ENCODE peak calls at places on chromosomes 16 and 17, in eight cellular contexts. Z, F, I, H, X, Q, D and V are unnamed samples.

GRCh38 chr17:16214190-16215001 is 938 bp downstream of the NCOR1 start:
- DNase-seq in F (no peak), H (peak), Q (no peak), Z (no peak), X (no peak), I (no peak), D (peak), V (no peak)

GRCh38 chr17:30475206-30475605 is 2.0 kb upstream of the GOSR1 start:
- DNase-seq in D (no peak), H (no peak), Z (no peak), F (no peak), X (no peak), Q (no peak), I (no peak), V (no peak)

GRCh38 chr17:81601525-81602120 is 35.3 kb downstream of the NPLOC4 start:
- DNase-seq in Q (peak), D (peak), H (peak), Z (no peak), X (no peak), F (peak), I (peak), V (no peak)

GRCh38 chr17:19384723-19385391 is 2.1 kb downstream of the MFAP4 start:
- DNase-seq in X (peak), Z (no peak), I (no peak), D (peak), H (no peak), Q (peak), F (peak), V (no peak)

GRCh38 chr16:11131706-11132105 is 124.3 kb downstream of the SOCS1 start:
- DNase-seq in X (no peak), I (no peak), Z (no peak), H (no peak), D (no peak), F (no peak), Q (no peak), V (no peak)

GRCh38 chr17:917391-917811 is 62.2 kb downstream of the NXN start:
- DNase-seq in X (no peak), I (no peak), Q (no peak), F (no peak), H (no peak), D (peak), Z (no peak), V (no peak)

GRCh38 chr17:60102632-60103047 is 23.9 kb upstream of the HEATR6 start:
- DNase-seq in I (no peak), H (no peak), Z (peak), F (peak), D (peak), Q (peak), X (no peak), V (no peak)

GRCh38 chr17:76155988-76156661 is 15.1 kb upstream of the FOXJ1 start:
- DNase-seq in Z (no peak), Q (no peak), D (no peak), I (no peak), H (no peak), F (no peak), X (no peak), V (no peak)

GRCh38 chr17:79627184-79627765 is 16.4 kb upstream of the RBFOX3 start:
- DNase-seq in H (no peak), I (no peak), F (no peak), D (no peak), Z (no peak), Q (no peak), X (no peak), V (peak)

GRCh38 chr17:74042241-74042640 is 161.2 kb upstream of the RPL38 start:
- DNase-seq in F (no peak), D (no peak), I (no peak), H (no peak), Z (no peak), X (no peak), Q (no peak), V (no peak)

GRCh38 chr16:74896389-74897370 is 88.2 kb downstream of the WDR59 start:
- DNase-seq in F (peak), D (peak), X (peak), Z (no peak), I (peak), H (no peak), Q (peak), V (no peak)

GRCh38 chr17:52026075-52026474 is 132.4 kb downstream of the CA10 start:
- DNase-seq in D (peak), I (no peak), X (no peak), H (no peak), Q (no peak), F (no peak), Z (no peak), V (no peak)

GRCh38 chr16:35185366-35186044 is 1726.1 kb downstream of the TP53TG3F start:
- DNase-seq in Q (no peak), H (no peak), Z (no peak), X (no peak), I (no peak), F (no peak), D (no peak), V (no peak)

GRCh38 chr17:28570716-28571254 is 539 bp downstream of the PIGS start:
- DNase-seq in H (peak), Q (no peak), D (no peak), Z (peak), I (no peak), F (no peak), X (no peak), V (peak)

GRCh38 chr16:397135-397661 is at the start of gene NME4:
- DNase-seq in X (no peak), I (no peak), Q (no peak), Z (no peak), F (no peak), D (no peak), H (peak), V (peak)

GRCh38 chr17:36888236-36888957 is 48.9 kb upstream of the LHX1 start:
- DNase-seq in H (no peak), D (no peak), X (no peak), Z (no peak), Q (no peak), I (no peak), F (no peak), V (peak)

GRCh38 chr17:59504821-59505220 is 60.6 kb upstream of the DHX40 start:
- DNase-seq in Q (no peak), F (no peak), H (no peak), I (no peak), Z (no peak), X (no peak), D (no peak), V (no peak)

GRCh38 chr16:31043898-31044481 is 10.6 kb downstream of the STX4 start:
- DNase-seq in Q (no peak), D (no peak), H (peak), X (no peak), I (no peak), F (no peak), Z (no peak), V (no peak)

GRCh38 chr16:15518412-15519351 is 84.3 kb downstream of the BMERB1 start:
- DNase-seq in D (peak), I (no peak), F (peak), X (peak), Z (no peak), H (no peak), Q (peak), V (no peak)

GRCh38 chr17:79952265-79952877 is 83.3 kb downstream of the TBC1D16 start:
- DNase-seq in Q (no peak), Z (no peak), F (no peak), I (no peak), D (no peak), X (no peak), H (no peak), V (peak)

GRCh38 chr17:65268832-65269231 is 131.7 kb downstream of the RGS9 start:
- DNase-seq in F (peak), D (peak), I (no peak), X (no peak), Z (no peak), H (no peak), Q (peak), V (no peak)

GRCh38 chr16:69166946-69167930 is 19.7 kb upstream of the SNTB2 start:
- DNase-seq in I (no peak), Z (no peak), D (no peak), F (no peak), Q (peak), X (no peak), H (no peak), V (no peak)

GRCh38 chr16:15034266-15035162 is 21.4 kb downstream of the NTAN1 start:
- DNase-seq in D (peak), H (no peak), I (no peak), F (no peak), X (no peak), Q (no peak), Z (no peak), V (no peak)

GRCh38 chr17:78247304-78247703 is 15.9 kb downstream of the TMEM235 start:
- DNase-seq in I (no peak), H (no peak), F (no peak), D (no peak), Z (no peak), X (no peak), Q (no peak), V (no peak)

GRCh38 chr17:81481011-81481799 is 31.4 kb downstream of the ACTG1 start:
- DNase-seq in Q (peak), Z (no peak), I (no peak), H (no peak), X (no peak), D (peak), F (peak), V (peak)

GRCh38 chr17:29749045-29749825 is 126.5 kb upstream of the CORO6 start:
- DNase-seq in D (no peak), X (no peak), H (no peak), Q (no peak), F (no peak), I (no peak), Z (no peak), V (no peak)

GRCh38 chr16:22386976-22387375 is 12.6 kb upstream of the CDR2 start:
- DNase-seq in I (no peak), Z (no peak), Q (peak), X (peak), D (peak), F (peak), H (no peak), V (no peak)

GRCh38 chr16:49455991-49456745 is 82.6 kb downstream of the C16orf78 start:
- DNase-seq in X (no peak), Q (no peak), Z (no peak), D (no peak), H (no peak), F (no peak), I (no peak), V (no peak)

GRCh38 chr17:72332367-72332766 is 211.5 kb downstream of the SOX9 start:
- DNase-seq in I (no peak), Z (peak), D (no peak), H (peak), X (no peak), F (no peak), Q (no peak), V (no peak)

GRCh38 chr16:87178177-87178863 is 138.9 kb downstream of the C16orf95 start:
- DNase-seq in D (peak), Z (no peak), X (no peak), I (no peak), Q (peak), F (no peak), H (no peak), V (peak)

GRCh38 chr16:85360323-85361277 is 248.3 kb upstream of the CIBAR2 start:
- DNase-seq in I (no peak), Z (peak), Q (no peak), F (no peak), H (no peak), D (no peak), X (no peak), V (peak)

GRCh38 chr17:20026960-20027359 is 17.8 kb downstream of the SPECC1 start:
- DNase-seq in I (no peak), D (no peak), H (no peak), Z (no peak), F (no peak), Q (no peak), X (no peak), V (no peak)

GRCh38 chr16:71352963-71353460 is 5.5 kb upstream of the CALB2 start:
- DNase-seq in I (no peak), D (no peak), Q (no peak), F (no peak), X (no peak), H (no peak), Z (no peak), V (no peak)

GRCh38 chr16:77213542-77214108 is 14.4 kb downstream of the SYCE1L start:
- DNase-seq in Z (no peak), X (peak), D (peak), I (peak), F (peak), H (no peak), Q (peak), V (no peak)

GRCh38 chr16:88857728-88858339 is 907 bp downstream of the TRAPPC2L start:
- DNase-seq in I (peak), Q (peak), F (peak), D (peak), X (peak), H (peak), Z (peak), V (peak)
- TF ChIP-seq CTCF in I (no peak), Q (peak), F (peak), D (peak), X (peak), H (peak), Z (peak), V (peak)

DNA sequence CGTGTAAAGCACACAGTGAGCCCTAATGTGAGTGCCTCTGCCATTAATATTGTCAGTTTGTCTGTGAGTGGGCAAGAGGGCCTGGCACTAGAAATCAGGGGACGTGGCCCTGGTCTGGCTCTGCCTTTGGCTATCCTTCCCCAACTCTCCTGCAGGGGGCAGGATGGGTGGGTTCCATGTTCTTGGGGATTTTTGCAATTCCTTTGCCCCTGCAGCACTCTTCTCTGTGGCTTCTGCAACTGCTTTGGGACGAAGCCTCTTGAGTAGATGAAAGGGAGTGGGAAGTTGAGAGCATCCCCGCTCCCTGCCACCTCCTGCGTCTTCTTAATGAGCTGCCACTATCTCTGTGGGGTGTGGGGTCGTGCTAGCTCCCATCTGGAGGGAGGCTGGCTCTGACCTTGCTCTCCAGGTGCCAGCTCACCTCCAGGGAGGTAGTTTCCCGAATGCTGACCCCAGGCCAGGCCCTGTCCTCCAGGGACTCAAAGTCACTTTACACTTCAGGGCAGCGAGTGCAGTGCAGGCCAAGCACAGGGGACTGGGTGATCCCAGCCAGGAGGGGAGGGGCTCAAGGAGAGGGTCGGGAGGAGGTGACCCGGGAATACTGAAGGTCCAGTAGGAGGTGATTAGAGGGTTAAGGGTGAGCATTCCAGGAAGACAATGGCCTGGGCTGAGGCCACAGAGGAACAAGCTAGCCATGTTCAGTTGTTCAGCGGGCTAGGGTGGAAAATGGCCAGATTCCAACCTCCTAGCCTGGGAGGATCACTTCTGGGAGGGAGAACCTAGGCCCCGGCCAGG is 121.0 kb upstream of the NLRP1 start:
- DNase-seq in D (peak), I (no peak), F (peak), H (peak), X (no peak), Z (no peak), Q (no peak), V (peak)
- TF ChIP-seq CTCF in D (peak), I (peak), F (peak), H (peak), X (peak), Z (peak), Q (peak), V (peak)

GRCh38 chr17:47253541-47254402 is at the start of gene ITGB3:
- DNase-seq in F (peak), H (peak), I (peak), X (no peak), Q (peak), Z (peak), D (peak), V (peak)
- TF ChIP-seq CTCF in F (peak), H (peak), I (no peak), X (peak), Q (no peak), Z (peak), D (peak), V (no peak)

GRCh38 chr16:66418165-66418962 is 8.7 kb upstream of the BEAN1 start:
- DNase-seq in I (no peak), Q (no peak), Z (no peak), H (no peak), X (no peak), D (no peak), F (no peak), V (no peak)

GRCh38 chr16:66416981-66417700 is 10.0 kb upstream of the BEAN1 start:
- DNase-seq in X (no peak), Q (no peak), Z (no peak), I (no peak), H (no peak), D (peak), F (no peak), V (no peak)

GRCh38 chr16:66420396-66420795 is 6.7 kb upstream of the BEAN1 start:
- DNase-seq in Z (no peak), Q (no peak), X (no peak), D (no peak), I (no peak), H (no peak), F (no peak), V (no peak)

GRCh38 chr16:66421891-66422290 is 5.2 kb upstream of the BEAN1 start:
- DNase-seq in X (no peak), Q (no peak), H (no peak), D (no peak), I (no peak), Z (no peak), F (no peak), V (no peak)

GRCh38 chr16:66419527-66419926 is 7.6 kb upstream of the BEAN1 start:
- DNase-seq in H (no peak), X (no peak), Z (no peak), F (no peak), I (no peak), D (no peak), Q (no peak), V (no peak)
- TF ChIP-seq CTCF in H (no peak), X (no peak), Z (no peak), F (no peak), I (no peak), D (no peak), Q (no peak), V (no peak)

GRCh38 chr17:42674755-42675347 is 1.9 kb downstream of the PLEKHH3 start:
- DNase-seq in F (no peak), D (no peak), X (no peak), Q (no peak), I (no peak), H (no peak), Z (no peak), V (no peak)

GRCh38 chr17:42675348-42675983 is 1.3 kb downstream of the PLEKHH3 start:
- DNase-seq in Z (no peak), Q (no peak), D (no peak), F (no peak), H (no peak), I (no peak), X (no peak), V (no peak)

GRCh38 chr17:42675984-42676423 is 790 bp downstream of the PLEKHH3 start:
- DNase-seq in F (peak), Z (no peak), I (no peak), X (no peak), H (peak), Q (peak), D (peak), V (peak)

GRCh38 chr17:42673266-42673884 is 3.4 kb downstream of the PLEKHH3 start:
- DNase-seq in X (no peak), F (no peak), H (no peak), Q (no peak), I (no peak), Z (no peak), D (no peak), V (no peak)

GRCh38 chr17:42673885-42674754 is 2.7 kb downstream of the PLEKHH3 start:
- DNase-seq in F (peak), X (no peak), H (peak), I (no peak), Q (peak), D (peak), Z (peak), V (peak)
- TF ChIP-seq CTCF in F (peak), X (peak), H (peak), I (no peak), Q (peak), D (peak), Z (peak), V (peak)

GRCh38 chr17:4513113-4514032 is 14.7 kb downstream of the SPNS2 start:
- DNase-seq in I (no peak), Q (no peak), X (no peak), H (no peak), Z (no peak), F (no peak), D (no peak), V (no peak)
- TF ChIP-seq CTCF in I (no peak), Q (no peak), X (no peak), H (no peak), Z (no peak), F (no peak), D (no peak), V (no peak)